ENCODE peak calls at places on chromosomes 2 and 18, in nine cellular contexts. E is tibial artery, K is neural progenitor cell, S is SK-N-SH, P is fibroblast of lung, T is stomach, V is gastrocnemius medialis, Y is pancreas, W is astrocyte of the cerebellum. D is an unnamed sample.

GRCh38 chr2:207621640-207622039 is 3.6 kb downstream of the METTL21A start:
- DNase-seq in W (no peak), V (no peak), K (no peak), Y (no peak), P (no peak), T (no peak), S (no peak), E (no peak), D (no peak)

GRCh38 chr2:101795033-101795432 is 97.5 kb downstream of the MAP4K4 start:
- DNase-seq in P (no peak), K (no peak), T (no peak), E (no peak), Y (no peak), V (no peak), S (no peak), W (no peak), D (no peak)

GRCh38 chr2:95056461-95057459 is 31.3 kb downstream of the MAL start:
- DNase-seq in V (no peak), K (no peak), P (no peak), Y (no peak), W (no peak), E (peak), T (peak), S (no peak), D (no peak)

GRCh38 chr2:120441351-120441700 is 95.4 kb downstream of the INHBB start:
- DNase-seq in W (no peak), T (no peak), E (no peak), S (no peak), K (peak), Y (no peak), V (no peak), P (no peak), D (no peak)

GRCh38 chr2:11373096-11373495 is 28.7 kb upstream of the ROCK2 start:
- DNase-seq in E (no peak), T (no peak), Y (no peak), V (peak), K (no peak), S (no peak), W (no peak), P (no peak), D (no peak)

GRCh38 chr2:37000273-37000780 is 34.0 kb upstream of the STRN start:
- DNase-seq in K (no peak), E (no peak), T (no peak), P (no peak), W (no peak), S (no peak), V (no peak), Y (no peak), D (no peak)

GRCh38 chr18:48300463-48300961 is 108.7 kb downstream of the ZBTB7C start:
- DNase-seq in P (no peak), S (no peak), W (no peak), K (peak), E (peak), V (peak), Y (no peak), T (no peak), D (no peak)

GRCh38 chr18:48814490-48815181 is 136.1 kb downstream of the SMAD7 start:
- DNase-seq in S (no peak), P (peak), E (peak), T (peak), V (peak), K (no peak), Y (peak), W (no peak), D (no peak)

GRCh38 chr2:209277444-209277843 is 146.4 kb upstream of the MAP2 start:
- DNase-seq in K (no peak), S (no peak), P (no peak), W (no peak), E (no peak), V (no peak), Y (no peak), T (no peak), D (no peak)

GRCh38 chr2:66456183-66457041 is 21.5 kb downstream of the MEIS1 start:
- DNase-seq in T (no peak), S (no peak), P (no peak), W (no peak), E (no peak), Y (no peak), K (no peak), V (no peak), D (no peak)

GRCh38 chr2:214244847-214245246 is 166.0 kb upstream of the VWC2L start:
- DNase-seq in W (peak), K (no peak), E (no peak), T (no peak), S (no peak), V (no peak), P (no peak), Y (no peak), D (no peak)

GRCh38 chr2:71784734-71785549 is 331.6 kb downstream of the DYSF start:
- DNase-seq in P (no peak), Y (no peak), E (no peak), T (no peak), S (peak), W (no peak), V (peak), K (no peak), D (no peak)

GRCh38 chr2:1872602-1873183 is 128.4 kb upstream of the PXDN start:
- DNase-seq in T (peak), E (no peak), V (no peak), W (no peak), P (no peak), Y (no peak), S (no peak), K (no peak), D (no peak)

GRCh38 chr2:70926042-70926441 is 9.7 kb upstream of the ATP6V1B1 start:
- DNase-seq in T (no peak), P (no peak), V (no peak), K (no peak), E (no peak), S (no peak), W (no peak), Y (no peak), D (no peak)

GRCh38 chr18:11994346-11994707 is 13.0 kb downstream of the IMPA2 start:
- DNase-seq in P (peak), E (no peak), W (no peak), Y (peak), V (peak), S (no peak), T (peak), K (no peak), D (no peak)

GRCh38 chr18:79335833-79336360 is 59.8 kb upstream of the NFATC1 start:
- DNase-seq in E (no peak), P (no peak), Y (no peak), S (no peak), K (no peak), V (no peak), W (no peak), T (no peak), D (no peak)

GRCh38 chr2:49839818-49840217 is 685.5 kb upstream of the FSHR start:
- DNase-seq in T (no peak), E (no peak), V (no peak), W (no peak), Y (no peak), K (no peak), P (no peak), S (no peak), D (no peak)

GRCh38 chr2:168858146-168858545 is 32.1 kb downstream of the SPC25 start:
- DNase-seq in S (no peak), P (no peak), W (no peak), Y (no peak), V (no peak), T (no peak), E (no peak), K (no peak), D (no peak)

GRCh38 chr2:170714156-170715061 is 728 bp upstream of the SP5 start:
- DNase-seq in V (no peak), E (no peak), P (no peak), W (no peak), T (peak), Y (peak), S (peak), K (peak), D (no peak)

GRCh38 chr2:98952971-98953370 is 16.9 kb upstream of the CRACDL start:
- DNase-seq in E (no peak), Y (no peak), W (no peak), P (no peak), T (no peak), V (no peak), K (no peak), S (no peak), D (no peak)

GRCh38 chr18:48719988-48720654 is 181.3 kb downstream of the CTIF start:
- DNase-seq in T (no peak), Y (no peak), S (peak), W (no peak), E (no peak), P (no peak), V (peak), K (no peak), D (no peak)

GRCh38 chr2:163736433-163737168 is 793 bp upstream of the FIGN start:
- DNase-seq in K (peak), P (peak), V (peak), T (no peak), W (no peak), S (peak), Y (peak), E (peak), D (no peak)

GRCh38 chr2:210072922-210073509 is 70.6 kb downstream of the RPE start:
- DNase-seq in T (no peak), K (peak), V (no peak), S (peak), P (peak), E (no peak), W (peak), Y (peak), D (peak)

GRCh38 chr2:44753552-44754285 is 187.8 kb upstream of the SIX3 start:
- DNase-seq in W (peak), V (no peak), P (peak), T (no peak), S (peak), Y (no peak), E (no peak), K (no peak), D (peak)

GRCh38 chr18:54528942-54529376 is 62.1 kb upstream of the DYNAP start:
- DNase-seq in V (no peak), T (no peak), Y (no peak), E (no peak), W (no peak), S (no peak), K (no peak), P (no peak), D (no peak)

GRCh38 chr18:44719519-44720060 is 38.9 kb downstream of the SETBP1 start:
- DNase-seq in K (no peak), E (no peak), T (no peak), P (no peak), W (no peak), V (no peak), S (no peak), Y (no peak), D (no peak)

GRCh38 chr18:500230-500555 is 308 bp downstream of the COLEC12 start:
- DNase-seq in V (no peak), Y (no peak), W (no peak), T (no peak), S (peak), E (no peak), K (peak), P (no peak), D (no peak)
- TF ChIP-seq CTCF in V (no peak), Y (no peak), W (peak), T (no peak), S (peak), E (no peak), K (peak), P (no peak), D (no peak)

GRCh38 chr2:53715568-53715967 is 52.0 kb upstream of the CHAC2 start:
- DNase-seq in Y (no peak), E (no peak), T (no peak), K (no peak), V (no peak), W (peak), P (peak), S (no peak), D (no peak)
- TF ChIP-seq CTCF in Y (peak), E (peak), T (no peak), K (peak), V (no peak), W (no peak), P (no peak), S (peak), D (peak)

GRCh38 chr2:145764631-145765030 is 1244.7 kb upstream of the ZEB2 start:
- DNase-seq in K (no peak), W (no peak), Y (no peak), V (peak), T (no peak), S (no peak), E (peak), P (peak), D (no peak)

GRCh38 chr2:145757503-145758290 is 1237.8 kb upstream of the ZEB2 start:
- DNase-seq in S (no peak), Y (no peak), P (no peak), E (no peak), W (no peak), V (no peak), K (no peak), T (no peak), D (no peak)

GRCh38 chr2:145760781-145761649 is 1241.1 kb upstream of the ZEB2 start:
- DNase-seq in K (peak), S (no peak), V (no peak), T (no peak), P (peak), W (peak), E (no peak), Y (peak), D (no peak)

GRCh38 chr2:145755019-145755837 is 1235.3 kb upstream of the ZEB2 start:
- DNase-seq in V (no peak), K (no peak), P (no peak), E (no peak), W (no peak), Y (peak), T (no peak), S (no peak), D (no peak)

GRCh38 chr2:145759228-145759940 is 1239.5 kb upstream of the ZEB2 start:
- DNase-seq in K (peak), Y (no peak), P (no peak), E (no peak), W (no peak), T (no peak), V (no peak), S (no peak), D (no peak)
- TF ChIP-seq CTCF in K (no peak), Y (no peak), P (no peak), E (no peak), W (no peak), T (no peak), V (no peak), S (no peak), D (no peak)

GRCh38 chr2:241632478-241633325 is 4.3 kb downstream of the THAP4 start:
- DNase-seq in V (no peak), T (no peak), P (no peak), E (no peak), W (no peak), Y (no peak), S (no peak), K (no peak), D (no peak)

GRCh38 chr2:241633561-241633960 is 3.4 kb downstream of the THAP4 start:
- DNase-seq in E (no peak), V (no peak), K (no peak), Y (no peak), T (no peak), W (no peak), S (no peak), P (no peak), D (no peak)

GRCh38 chr2:241629762-241630435 is 7.1 kb downstream of the THAP4 start:
- DNase-seq in T (no peak), P (peak), V (no peak), K (no peak), Y (no peak), S (no peak), W (no peak), E (no peak), D (no peak)

GRCh38 chr2:241627675-241628074 is 9.3 kb downstream of the THAP4 start:
- DNase-seq in Y (no peak), S (no peak), E (no peak), P (no peak), V (no peak), W (no peak), T (no peak), K (no peak), D (no peak)
- TF ChIP-seq CTCF in Y (no peak), S (no peak), E (no peak), P (no peak), V (no peak), W (no peak), T (no peak), K (no peak), D (no peak)